ENCODE peak calls at places on chromosome 5, in five cellular contexts. Y is H54; P is AG08396; M is SK-N-DZ; W is stimulated activated naive CD8-positive, alpha-beta T cell treated with anti-CD3 and anti-CD28 coated beads, Interleukin-15, Interleukin-2, amounts not matched to agents 100 U/mL and 50 U/mL, for 24 hours. Q is an unnamed sample.

GRCh38 chr5:82174128-82174918 is 103.8 kb downstream of the RPS23 start:
- DNase-seq in P (peak), Y (peak), W (peak), M (peak), Q (peak)

GRCh38 chr5:72267685-72268084 is 52.4 kb downstream of the MRPS27 start:
- DNase-seq in M (no peak), W (no peak), P (no peak), Y (no peak), Q (no peak)

GRCh38 chr5:133889271-133889905 is 79.0 kb downstream of the C5orf15 start:
- DNase-seq in W (no peak), M (peak), Y (no peak), P (no peak), Q (no peak)

GRCh38 chr5:123964916-123965315 is 452.9 kb downstream of the CSNK1G3 start:
- DNase-seq in Y (no peak), P (no peak), M (no peak), W (no peak), Q (no peak)

GRCh38 chr5:72452515-72453259 is 54.5 kb downstream of the ZNF366 start:
- DNase-seq in P (peak), M (no peak), Y (peak), W (no peak), Q (peak)

GRCh38 chr5:78503958-78504357 is 143.5 kb downstream of the SCAMP1 start:
- DNase-seq in M (no peak), P (no peak), Y (no peak), W (no peak), Q (no peak)

GRCh38 chr5:63743096-63743798 is 219.0 kb downstream of the HTR1A start:
- DNase-seq in P (no peak), M (no peak), Y (no peak), W (no peak), Q (no peak)

GRCh38 chr5:123107343-123108240 is 18.6 kb downstream of the PRDM6 start:
- DNase-seq in P (no peak), W (no peak), Y (no peak), M (no peak), Q (no peak)

GRCh38 chr5:178818094-178818493 is 41.7 kb upstream of the ZNF354B start:
- DNase-seq in W (no peak), P (no peak), Y (no peak), M (no peak), Q (no peak)